ENCODE peak calls at places on chromosomes 4 and X, in five cellular contexts. W, T, F, X and I are unnamed samples.

GRCh38 chr4:91826186-91826585 is 477.6 kb upstream of the GRID2 start:
- DNase-seq in W (no peak), T (no peak), F (no peak), X (no peak), I (no peak)

GRCh38 chrX:132025085-132025484 is 2.0 kb downstream of the STK26 start:
- DNase-seq in W (no peak), T (no peak), F (peak), X (no peak), I (no peak)

GRCh38 chrX:105744291-105744690 is 78.0 kb upstream of the NRK start:
- DNase-seq in W (no peak), T (no peak), F (no peak), X (no peak), I (no peak)

GRCh38 chrX:68487254-68487653 is 11.6 kb upstream of the YIPF6 start:
- DNase-seq in W (no peak), T (no peak), F (no peak), X (no peak), I (no peak)

GRCh38 chrX:132119821-132120220 is 8.0 kb downstream of the FRMD7 start:
- DNase-seq in W (no peak), T (no peak), F (no peak), X (no peak), I (no peak)

GRCh38 chr4:140113653-140114052 is 40.3 kb downstream of the MAML3 start:
- DNase-seq in W (no peak), T (no peak), F (no peak), X (no peak), I (no peak)

GRCh38 chr4:98932539-98932938 is 3.6 kb upstream of the EIF4E start:
- DNase-seq in W (no peak), T (no peak), F (no peak), X (no peak), I (peak)

GRCh38 chr4:110654254-110654635 is 31.4 kb upstream of the PITX2 start:
- DNase-seq in W (no peak), T (no peak), F (no peak), X (no peak), I (peak)

GRCh38 chrX:11968470-11968869 is 169.8 kb upstream of the FRMPD4 start:
- DNase-seq in W (no peak), T (no peak), F (peak), X (peak), I (peak)

GRCh38 chr4:11908205-11908604 is 479.5 kb upstream of the HS3ST1 start:
- DNase-seq in W (no peak), T (no peak), F (no peak), X (no peak), I (no peak)

GRCh38 chr4:24537025-24537424 is 47.3 kb downstream of the DHX15 start:
- DNase-seq in W (no peak), T (no peak), F (no peak), X (no peak), I (no peak)

GRCh38 chr4:142405021-142405991 is 440.8 kb downstream of the INPP4B start:
- DNase-seq in W (no peak), T (peak), F (no peak), X (peak), I (peak)

GRCh38 chr4:86974481-86975050 is 39.8 kb downstream of the AFF1 start:
- DNase-seq in W (no peak), T (no peak), F (no peak), X (no peak), I (no peak)

GRCh38 chr4:39053983-39054382 is 8.0 kb upstream of the KLHL5 start:
- DNase-seq in W (no peak), T (no peak), F (no peak), X (no peak), I (no peak)

GRCh38 chr4:169439244-169439643 is 168.5 kb upstream of the SH3RF1 start:
- DNase-seq in W (no peak), T (no peak), F (no peak), X (no peak), I (peak)

GRCh38 chr4:76578002-76578560 is 143.1 kb downstream of the SHROOM3 start:
- DNase-seq in W (no peak), T (no peak), F (no peak), X (no peak), I (no peak)

GRCh38 chr4:110970642-110971041 is 347.8 kb upstream of the PITX2 start:
- DNase-seq in W (no peak), T (no peak), F (peak), X (peak), I (peak)

GRCh38 chrX:153776611-153777045 is 4.2 kb upstream of the SRPK3 start:
- DNase-seq in W (no peak), T (no peak), F (no peak), X (peak), I (no peak)

GRCh38 chr4:11585506-11585905 is 156.8 kb upstream of the HS3ST1 start:
- DNase-seq in W (no peak), T (no peak), F (no peak), X (peak), I (no peak)

GRCh38 chr4:9921326-9921725 is 100.0 kb downstream of the SLC2A9 start:
- DNase-seq in W (no peak), T (no peak), F (no peak), X (no peak), I (no peak)

GRCh38 chr4:177123811-177124210 is 185.9 kb upstream of the NEIL3 start:
- DNase-seq in W (no peak), T (no peak), F (no peak), X (no peak), I (no peak)

GRCh38 chrX:145464650-145465049 is 217.3 kb downstream of the SPANXN1 start:
- DNase-seq in W (no peak), T (no peak), F (no peak), X (no peak), I (no peak)

GRCh38 chr4:24544208-24544607 is 40.1 kb downstream of the DHX15 start:
- DNase-seq in W (no peak), T (no peak), F (no peak), X (no peak), I (no peak)

GRCh38 chrX:147848009-147848408 is 63.7 kb upstream of the FMR1 start:
- DNase-seq in W (no peak), T (no peak), F (no peak), X (no peak), I (no peak)

GRCh38 chrX:29422034-29422433 is 793.3 kb upstream of the MAGEB2 start:
- DNase-seq in W (no peak), T (no peak), F (no peak), X (no peak), I (no peak)

GRCh38 chr4:139581096-139581495 is 25.1 kb upstream of the SETD7 start:
- DNase-seq in W (no peak), T (no peak), F (no peak), X (no peak), I (no peak)

GRCh38 chr4:102299708-102300107 is 45.6 kb downstream of the SLC39A8 start:
- DNase-seq in W (peak), T (no peak), F (peak), X (peak), I (peak)

GRCh38 chrX:119870626-119871131 is 854 bp downstream of the RNF113A start:
- DNase-seq in W (peak), T (no peak), F (peak), X (no peak), I (peak)

GRCh38 chr4:155578219-155578618 is 88.4 kb upstream of the GUCY1A1 start:
- DNase-seq in W (no peak), T (no peak), F (no peak), X (no peak), I (peak)

GRCh38 chrX:22629105-22629725 is 356.5 kb downstream of the CBLL2 start:
- DNase-seq in W (no peak), T (no peak), F (no peak), X (no peak), I (peak)

GRCh38 chrX:40809210-40809609 is 73.9 kb upstream of the MED14 start:
- DNase-seq in W (no peak), T (no peak), F (no peak), X (peak), I (peak)

GRCh38 chrX:66815227-66815626 is 176.3 kb upstream of the EDA2R start:
- DNase-seq in W (no peak), T (no peak), F (no peak), X (no peak), I (no peak)

GRCh38 chr4:48620093-48620492 is 130.0 kb downstream of the ZAR1 start:
- DNase-seq in W (no peak), T (no peak), F (no peak), X (no peak), I (no peak)

GRCh38 chrX:40097101-40097491 is 662 bp downstream of the BCOR start:
- DNase-seq in W (peak), T (no peak), F (no peak), X (no peak), I (no peak)

GRCh38 chrX:12751887-12752286 is 39.3 kb upstream of the PRPS2 start:
- DNase-seq in W (no peak), T (no peak), F (no peak), X (no peak), I (no peak)

GRCh38 chr4:53654300-53654758 is 63.0 kb upstream of the LNX1 start:
- DNase-seq in W (no peak), T (peak), F (no peak), X (no peak), I (peak)

GRCh38 chrX:81301877-81302276 is 100.0 kb downstream of the SH3BGRL start:
- DNase-seq in W (no peak), T (no peak), F (no peak), X (no peak), I (peak)

GRCh38 chrX:773292-774025 is 142.9 kb downstream of the SHOX start:
- DNase-seq in W (no peak), T (no peak), F (no peak), X (no peak), I (no peak)
- TF ChIP-seq RFX5 in W (no peak), T (no peak), F (no peak), X (no peak), I (no peak)

DNA sequence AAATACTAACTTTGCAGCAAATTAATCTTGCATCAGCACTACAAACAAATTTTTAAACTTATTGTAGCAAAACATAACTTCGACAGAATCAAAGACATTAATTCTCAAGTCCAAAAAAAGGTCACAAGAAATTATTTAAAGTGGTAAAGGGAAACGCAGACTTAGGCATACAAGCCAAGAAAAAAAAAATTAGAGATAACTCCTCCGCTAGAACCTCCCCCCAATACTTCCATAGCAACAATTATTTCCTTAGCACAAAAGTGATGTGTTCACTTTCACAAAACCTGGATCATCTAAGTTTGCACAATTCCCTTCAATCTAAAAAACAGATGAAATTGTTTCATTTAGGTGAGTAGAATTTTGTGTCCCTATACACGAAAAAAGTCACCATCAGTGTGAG is 1.1 kb downstream of the LRBA start:
- DNase-seq in W (no peak), T (no peak), F (no peak), X (no peak), I (no peak)
- TF ChIP-seq RFX5 in W (no peak), T (no peak), F (no peak), X (no peak), I (no peak)

GRCh38 chrX:46819136-46819535 is 17.7 kb upstream of the RP2 start:
- DNase-seq in W (no peak), T (no peak), F (peak), X (no peak), I (no peak)
- TF ChIP-seq RFX5 in W (no peak), T (no peak), F (no peak), X (no peak), I (no peak)

GRCh38 chr4:2363951-2364653 is 54.3 kb downstream of the ZFYVE28 start:
- DNase-seq in W (no peak), T (no peak), F (no peak), X (no peak), I (no peak)
- TF ChIP-seq RFX5 in W (no peak), T (no peak), F (no peak), X (no peak), I (no peak)

GRCh38 chrX:134694333-134694925 is 36.2 kb upstream of the PLAC1 start:
- DNase-seq in W (no peak), T (no peak), F (no peak), X (no peak), I (no peak)

GRCh38 chrX:134692990-134693389 is 34.7 kb upstream of the PLAC1 start:
- DNase-seq in W (no peak), T (no peak), F (no peak), X (peak), I (peak)

GRCh38 chrX:134694935-134695334 is 36.7 kb upstream of the PLAC1 start:
- DNase-seq in W (no peak), T (no peak), F (no peak), X (no peak), I (no peak)

GRCh38 chrX:134693644-134694043 is 35.4 kb upstream of the PLAC1 start:
- DNase-seq in W (no peak), T (no peak), F (no peak), X (no peak), I (no peak)

GRCh38 chrX:134695999-134696398 is 37.7 kb upstream of the PLAC1 start:
- DNase-seq in W (no peak), T (no peak), F (no peak), X (no peak), I (no peak)
- TF ChIP-seq RFX5 in W (no peak), T (no peak), F (no peak), X (no peak), I (no peak)

DNA sequence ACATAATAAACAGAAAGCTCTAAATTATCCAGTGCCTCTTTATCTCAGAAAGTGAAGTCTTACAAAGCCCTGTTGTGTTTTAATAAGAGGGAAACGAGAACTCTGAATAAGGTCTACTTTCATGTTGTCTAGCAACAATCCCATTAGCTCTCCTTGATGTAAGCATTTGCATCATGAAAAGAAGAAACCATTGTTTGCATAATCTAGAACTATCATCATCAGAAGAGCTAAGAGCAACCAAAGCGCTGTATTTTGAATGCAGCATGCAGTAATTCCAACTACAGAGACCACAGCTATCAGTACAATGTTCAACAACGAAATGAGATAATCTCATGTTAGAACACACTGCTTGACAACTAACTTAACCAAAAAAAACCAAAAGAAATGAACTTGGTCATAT is 257.1 kb downstream of the CAMK2D start:
- DNase-seq in W (no peak), T (no peak), F (no peak), X (no peak), I (no peak)
- TF ChIP-seq RFX5 in W (no peak), T (no peak), F (no peak), X (no peak), I (no peak)